ENCODE peak calls at places on chromosomes 2 and 18, in six cellular contexts. O is cardiac fibroblast, K is tibial artery, X is left ventricle myocardium inferior, N is GM12864, S is kidney. H is an unnamed sample.

GRCh38 chr18:58579561-58580047 is 49.3 kb downstream of the ALPK2 start:
- DNase-seq in N (no peak), S (no peak), X (no peak), O (peak), K (no peak), H (peak)

GRCh38 chr18:48859311-48860275 is 91.2 kb downstream of the SMAD7 start:
- DNase-seq in X (no peak), K (no peak), S (peak), O (no peak), N (no peak), H (peak)

GRCh38 chr2:231985823-231986261 is 24.3 kb downstream of the DIS3L2 start:
- DNase-seq in N (no peak), S (no peak), K (no peak), X (no peak), O (no peak), H (no peak)

GRCh38 chr2:10398496-10398895 is 49.6 kb downstream of the ODC1 start:
- DNase-seq in K (peak), N (no peak), X (peak), S (no peak), O (no peak), H (no peak)

GRCh38 chr2:235004289-235004903 is 52.6 kb downstream of the SH3BP4 start:
- DNase-seq in S (no peak), N (no peak), K (no peak), O (peak), X (no peak), H (no peak)

GRCh38 chr18:79522451-79523220 is 126.9 kb downstream of the NFATC1 start:
- DNase-seq in N (no peak), K (peak), S (peak), O (no peak), X (no peak), H (no peak)

GRCh38 chr18:62341423-62341920 is 16.4 kb downstream of the TNFRSF11A start:
- DNase-seq in X (no peak), O (no peak), N (no peak), S (no peak), K (no peak), H (no peak)

GRCh38 chr2:107986278-107987217 is at the start of gene SLC5A7:
- DNase-seq in N (no peak), X (no peak), O (no peak), K (no peak), S (no peak), H (no peak)

GRCh38 chr2:101277111-101277510 is 24.4 kb downstream of the CNOT11 start:
- DNase-seq in S (no peak), O (peak), K (no peak), N (no peak), X (no peak), H (no peak)

GRCh38 chr18:57366528-57367081 is 14.2 kb downstream of the ST8SIA3 start:
- DNase-seq in K (no peak), S (no peak), O (no peak), X (no peak), N (no peak), H (no peak)

GRCh38 chr2:98556634-98557033 is 51.7 kb downstream of the COA5 start:
- DNase-seq in S (no peak), X (no peak), K (peak), N (no peak), O (no peak), H (no peak)

GRCh38 chr2:65660340-65660739 is 227.9 kb upstream of the SPRED2 start:
- DNase-seq in S (no peak), N (no peak), O (no peak), K (no peak), X (no peak), H (no peak)

GRCh38 chr2:73952499-73953446 is 26.1 kb downstream of the DGUOK start:
- DNase-seq in N (no peak), S (no peak), X (no peak), K (peak), O (peak), H (peak)

GRCh38 chr2:212034841-212035585 is 503.6 kb downstream of the ERBB4 start:
- DNase-seq in S (no peak), K (no peak), X (no peak), O (no peak), N (no peak), H (no peak)

GRCh38 chr2:217060951-217061547 is 201.2 kb upstream of the TNP1 start:
- DNase-seq in X (no peak), N (no peak), O (no peak), K (no peak), S (no peak), H (no peak)

GRCh38 chr2:37644191-37644590 is 27.3 kb downstream of the CDC42EP3 start:
- DNase-seq in S (no peak), N (no peak), X (no peak), O (no peak), K (no peak), H (no peak)

GRCh38 chr2:105262662-105263091 is 21.1 kb downstream of the GPR45 start:
- DNase-seq in O (no peak), K (no peak), X (no peak), N (no peak), S (no peak), H (peak)

GRCh38 chr18:35458677-35459441 is 38.9 kb downstream of the INO80C start:
- DNase-seq in O (peak), X (peak), S (peak), N (no peak), K (no peak), H (peak)

GRCh38 chr2:12469053-12469625 is 247.6 kb upstream of the TRIB2 start:
- DNase-seq in S (no peak), X (no peak), N (no peak), K (no peak), O (peak), H (no peak)

GRCh38 chr18:10519366-10519765 is 6.5 kb upstream of the NAPG start:
- DNase-seq in K (no peak), N (no peak), X (no peak), S (no peak), O (peak), H (peak)

GRCh38 chr2:11863103-11863502 is 116.7 kb downstream of the LPIN1 start:
- DNase-seq in K (no peak), S (no peak), O (no peak), N (no peak), X (no peak), H (no peak)

GRCh38 chr2:60834270-60834717 is 47.1 kb upstream of the REL start:
- DNase-seq in X (no peak), K (no peak), O (no peak), S (no peak), N (peak), H (no peak)

GRCh38 chr2:220394433-220394832 is 767.0 kb downstream of the SLC4A3 start:
- DNase-seq in N (no peak), S (no peak), K (peak), O (peak), X (peak), H (peak)

GRCh38 chr18:45686892-45687611 is 36.9 kb upstream of the SLC14A1 start:
- DNase-seq in N (peak), S (peak), X (no peak), K (no peak), O (no peak), H (peak)

GRCh38 chr2:113283704-113284284 is 5.1 kb upstream of the PAX8 start:
- DNase-seq in S (peak), N (no peak), O (peak), X (peak), K (peak), H (peak)

GRCh38 chr18:34870916-34871315 is 160.8 kb downstream of the DTNA start:
- DNase-seq in S (no peak), K (no peak), O (no peak), N (no peak), X (no peak), H (no peak)

GRCh38 chr2:2292381-2292780 is 38.7 kb downstream of the MYT1L start:
- DNase-seq in N (no peak), X (no peak), K (no peak), S (no peak), O (no peak), H (no peak)

GRCh38 chr2:171813729-171814128 is 80.3 kb downstream of the SLC25A12 start:
- DNase-seq in K (no peak), N (no peak), X (no peak), S (no peak), O (no peak), H (no peak)
- TF ChIP-seq CTCF in K (no peak), N (no peak), X (no peak), S (no peak), O (no peak), H (no peak)

DNA sequence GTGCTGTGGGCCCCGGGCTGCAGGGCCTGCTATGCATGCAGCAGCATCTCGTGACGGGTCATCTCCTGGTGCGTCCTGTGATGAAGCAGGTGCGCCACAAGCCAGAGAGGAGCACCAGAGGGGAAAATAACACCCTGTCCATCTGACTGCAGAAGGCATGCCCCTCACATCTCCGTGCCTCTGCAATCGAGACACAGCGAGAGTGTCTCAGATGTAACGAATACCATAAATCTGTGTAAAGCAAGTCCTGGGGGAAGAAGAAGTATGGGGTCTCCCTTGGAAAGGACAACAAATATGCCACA is 137.5 kb downstream of the PTGR3 start:
- DNase-seq in S (peak), K (no peak), N (no peak), O (no peak), X (no peak), H (no peak)
- H3K4me3 ChIP-seq in S (no peak), K (no peak), N (peak), O (peak), X (peak), H (no peak)

DNA sequence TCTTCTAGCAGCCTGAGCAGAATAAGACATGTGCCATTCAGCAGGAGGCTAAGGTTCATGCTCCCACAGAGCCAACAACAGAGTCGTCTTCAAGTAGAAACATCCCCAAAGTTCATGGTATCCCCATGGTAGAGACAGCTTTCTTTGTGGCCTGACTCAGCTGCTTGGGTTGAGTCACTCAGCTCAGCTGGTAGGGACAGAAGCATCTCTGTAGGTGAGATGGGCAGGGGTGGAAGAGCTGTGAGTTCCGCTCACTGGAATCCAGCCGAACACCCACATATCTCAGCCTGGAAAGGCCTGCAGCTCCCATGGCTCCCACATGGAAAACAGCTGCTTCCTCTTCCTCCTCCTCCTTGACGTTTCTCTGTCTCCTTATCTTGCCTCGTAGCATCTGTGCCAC is 792.7 kb downstream of the RNF144A start:
- DNase-seq in X (no peak), S (no peak), K (no peak), N (no peak), O (no peak), H (peak)
- TF ChIP-seq CTCF in X (no peak), S (no peak), K (no peak), N (no peak), O (no peak), H (no peak)

GRCh38 chr2:127638361-127639110 is 7.4 kb upstream of the GPR17 start:
- DNase-seq in K (no peak), S (no peak), N (no peak), X (no peak), O (peak), H (no peak)

GRCh38 chr2:127639111-127639474 is 6.9 kb upstream of the GPR17 start:
- DNase-seq in N (no peak), S (no peak), K (no peak), O (no peak), X (no peak), H (no peak)

GRCh38 chr2:127641133-127641532 is 4.8 kb upstream of the GPR17 start:
- DNase-seq in O (no peak), S (no peak), K (no peak), N (no peak), X (no peak), H (no peak)

GRCh38 chr2:127641846-127642510 is 4.0 kb upstream of the GPR17 start:
- DNase-seq in S (no peak), N (no peak), K (no peak), X (no peak), O (no peak), H (no peak)

DNA sequence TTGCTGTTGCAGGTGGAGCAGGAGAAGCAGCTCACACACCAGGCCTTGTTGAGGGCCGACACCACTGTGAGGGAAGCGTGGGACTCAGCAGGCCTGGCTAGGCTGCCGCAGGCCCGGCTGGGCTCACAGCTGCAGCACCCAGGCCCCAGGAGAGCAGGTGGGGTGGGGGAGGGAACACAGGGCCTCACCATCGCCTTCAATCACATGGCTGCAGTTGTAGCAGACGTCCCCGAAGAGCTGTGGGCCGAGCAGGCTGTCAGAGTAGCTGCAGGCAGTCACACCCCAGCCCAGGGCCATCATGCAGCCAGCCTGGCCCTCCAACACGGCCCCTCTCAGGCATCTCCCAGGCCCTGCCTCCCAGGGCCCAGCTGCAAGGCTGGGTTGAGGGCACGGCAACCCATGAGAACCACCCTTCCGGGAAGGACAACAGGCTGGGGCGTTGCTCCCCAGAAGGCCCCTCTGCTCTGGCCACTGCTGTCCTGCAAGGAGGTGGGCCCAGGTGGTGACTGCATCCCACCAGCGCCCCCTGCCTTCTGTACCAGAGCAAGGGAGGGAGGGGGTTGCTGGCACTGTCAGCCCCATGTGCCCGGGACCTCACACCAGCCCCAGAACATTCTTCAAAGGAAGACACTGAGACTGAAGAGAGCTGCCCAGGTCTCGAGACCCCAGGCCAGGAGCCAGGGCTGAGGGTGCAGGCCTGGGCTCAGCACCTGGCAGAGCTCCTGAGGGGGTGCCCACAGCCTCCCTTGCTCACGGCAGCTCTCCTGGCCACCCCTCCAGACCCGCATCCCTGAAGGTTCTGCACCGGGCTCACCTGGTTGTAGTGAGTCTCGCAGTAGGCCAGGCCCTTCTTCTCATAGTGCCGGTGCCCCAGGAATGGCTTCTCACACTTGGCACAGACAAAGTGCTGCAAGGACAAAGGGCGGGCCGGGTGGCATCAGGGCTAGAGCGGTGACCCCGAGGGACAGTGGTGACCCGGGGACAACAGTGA is 5.6 kb upstream of the GPR17 start:
- DNase-seq in S (no peak), K (no peak), O (no peak), X (no peak), N (no peak), H (no peak)
- H3K4me3 ChIP-seq in S (no peak), K (no peak), O (no peak), X (no peak), N (no peak), H (no peak)

GRCh38 chr2:236167297-236168109 is 683 bp downstream of the GBX2 start:
- DNase-seq in K (no peak), X (no peak), O (peak), N (no peak), S (peak), H (peak)
- TF ChIP-seq CTCF in K (no peak), X (peak), O (no peak), N (no peak), S (peak), H (peak)

GRCh38 chr2:191571163-191571769 is 106.7 kb upstream of the NABP1 start:
- DNase-seq in S (no peak), K (no peak), O (peak), X (no peak), N (peak), H (peak)
- H3K4me3 ChIP-seq in S (peak), K (no peak), O (peak), X (peak), N (no peak), H (peak)

GRCh38 chr2:119009110-119009509 is 67.1 kb downstream of the MARCO start:
- DNase-seq in X (no peak), O (no peak), S (no peak), K (no peak), N (no peak), H (no peak)
- TF ChIP-seq CTCF in X (no peak), O (no peak), S (no peak), K (no peak), N (no peak), H (no peak)